ENCODE peak calls at places on chromosomes 3 and 15, in six cellular contexts. P is IMR-90, S is GM20000, Q is mammary epithelial cell, H is HFF-Myc, Y is uterus. D is an unnamed sample.

GRCh38 chr3:55167586-55168317 is 239.9 kb upstream of the LRTM1 start:
- DNase-seq in Y (no peak), P (peak; percentile 96), H (peak; percentile 76), S (no peak), Q (peak; percentile 16), D (no peak)

GRCh38 chr3:16064660-16065414 is 109.6 kb upstream of the GALNT15 start:
- DNase-seq in H (peak; percentile 84), P (peak; percentile 97), S (no peak), Q (peak; percentile 60), Y (peak; percentile 80), D (no peak)

GRCh38 chr3:141955163-141955562 is 78.7 kb downstream of the ATP1B3 start:
- DNase-seq in P (peak; percentile 37), Q (no peak), S (no peak), Y (no peak), H (no peak), D (no peak)

GRCh38 chr3:192571197-192571791 is 156.0 kb downstream of the FGF12 start:
- DNase-seq in S (no peak), P (peak; percentile 32), Y (peak; percentile 69), Q (peak; percentile 48), H (peak; percentile 17), D (no peak)

GRCh38 chr15:51982013-51982769 is 10.6 kb upstream of the LEO1 start:
- DNase-seq in P (peak; percentile 82), H (peak; percentile 67), Q (peak; percentile 76), S (peak; percentile 68), Y (no peak), D (peak; percentile 78)

GRCh38 chr15:101175396-101175795 is 76.5 kb downstream of the CHSY1 start:
- DNase-seq in P (no peak), S (no peak), H (no peak), Y (no peak), Q (no peak), D (no peak)

GRCh38 chr15:57485869-57486268 is 105.8 kb upstream of the MYZAP start:
- DNase-seq in H (no peak), P (peak; percentile 83), Q (peak; percentile 94), S (no peak), Y (no peak), D (no peak)

GRCh38 chr3:152160350-152161011 is 108.2 kb upstream of the MBNL1 start:
- DNase-seq in P (no peak), Y (no peak), Q (no peak), H (no peak), S (no peak), D (no peak)

GRCh38 chr3:150150633-150151032 is 179.9 kb upstream of the PFN2 start:
- DNase-seq in H (no peak), Q (no peak), Y (no peak), S (no peak), P (peak; percentile 47), D (no peak)

GRCh38 chr15:31328999-31329639 is 2.5 kb downstream of the KLF13 start:
- DNase-seq in Y (no peak), S (peak; percentile 62), H (no peak), P (no peak), Q (peak; percentile 39), D (peak; percentile 59)

GRCh38 chr3:184505053-184505452 is 56.5 kb upstream of the EPHB3 start:
- DNase-seq in H (peak; percentile 60), Q (no peak), S (no peak), P (no peak), Y (no peak), D (no peak)

GRCh38 chr3:133991637-133992036 is 38.1 kb downstream of the SLCO2A1 start:
- DNase-seq in Q (peak; percentile 12), P (no peak), H (no peak), S (no peak), Y (no peak), D (no peak)

GRCh38 chr15:59199775-59200465 is 6.7 kb upstream of the LDHAL6B start:
- DNase-seq in P (peak; percentile 85), S (no peak), Y (no peak), Q (peak; percentile 65), H (peak; percentile 51), D (no peak)

GRCh38 chr15:92655178-92655995 is at the start of gene FAM174B:
- DNase-seq in Q (no peak), H (no peak), P (no peak), Y (no peak), S (peak; percentile 83), D (peak; percentile 76)

GRCh38 chr15:34128898-34129297 is 27.0 kb downstream of the PGBD4 start:
- DNase-seq in Q (no peak), H (no peak), P (no peak), Y (no peak), S (no peak), D (no peak)

GRCh38 chr3:180063783-180064182 is 27.0 kb upstream of the PEX5L start:
- DNase-seq in Y (no peak), H (no peak), S (no peak), Q (no peak), P (no peak), D (no peak)

GRCh38 chr3:76497636-76498035 is 542.3 kb upstream of the ROBO2 start:
- DNase-seq in P (peak; percentile 47), H (no peak), Y (no peak), S (no peak), Q (no peak), D (no peak)

GRCh38 chr15:59548501-59549230 is 62.9 kb upstream of the GCNT3 start:
- DNase-seq in P (no peak), Y (no peak), Q (no peak), H (no peak), S (no peak), D (no peak)

GRCh38 chr15:68315495-68316007 is 38.0 kb downstream of the FEM1B start:
- DNase-seq in Y (peak; percentile 16), S (no peak), H (no peak), Q (no peak), P (peak; percentile 12), D (no peak)

GRCh38 chr3:127365383-127365782 is 77.5 kb upstream of the PRR20G start:
- DNase-seq in P (no peak), Q (peak; percentile 15), H (no peak), Y (no peak), S (no peak), D (no peak)

GRCh38 chr3:127368186-127369032 is 80.6 kb upstream of the PRR20G start:
- DNase-seq in S (no peak), P (no peak), Q (no peak), Y (no peak), H (no peak), D (no peak)

GRCh38 chr3:127369356-127369935 is 81.6 kb upstream of the PRR20G start:
- DNase-seq in S (no peak), P (no peak), H (no peak), Q (no peak), Y (no peak), D (no peak)

GRCh38 chr3:127367593-127367992 is 79.7 kb upstream of the PRR20G start:
- DNase-seq in S (no peak), H (no peak), Q (no peak), Y (no peak), P (no peak), D (no peak)

GRCh38 chr3:127366383-127366782 is 78.5 kb upstream of the PRR20G start:
- DNase-seq in S (no peak), Y (no peak), H (no peak), P (no peak), Q (no peak), D (no peak)
- TF ChIP-seq CTCF in S (no peak), Y (no peak), H (peak; percentile 35), P (peak; percentile 7), Q (no peak), D (no peak)

DNA sequence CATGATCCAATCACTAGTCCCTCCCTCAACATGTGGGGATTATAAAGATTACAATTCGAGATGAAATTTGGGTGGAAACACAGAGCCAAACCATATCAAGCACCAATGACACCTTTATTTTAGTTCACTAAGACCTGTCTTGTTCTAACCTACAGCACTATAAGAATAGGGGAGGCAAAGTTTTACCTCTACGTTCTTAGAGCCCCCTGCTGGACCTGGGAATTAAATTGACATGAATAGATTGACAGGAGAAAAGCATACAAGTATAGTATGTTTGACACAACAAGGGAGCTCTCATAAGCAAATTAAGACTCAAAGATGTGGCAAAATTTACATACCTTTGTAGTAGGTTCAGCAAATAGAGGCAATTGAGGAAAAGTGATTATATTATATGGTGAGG is 974.4 kb upstream of the ALCAM start:
- DNase-seq in Y (no peak), S (no peak), H (no peak), Q (no peak), P (no peak), D (no peak)
- TF ChIP-seq CTCF in Y (no peak), S (no peak), H (no peak), Q (no peak), P (no peak), D (no peak)

GRCh38 chr15:67180514-67181191 is 73.8 kb downstream of the AAGAB start:
- DNase-seq in H (no peak), Q (no peak), P (no peak), S (no peak), Y (no peak), D (no peak)
- TF ChIP-seq CTCF in H (no peak), Q (peak; percentile 2), P (peak; percentile 9), S (no peak), Y (no peak), D (no peak)

GRCh38 chr15:70098170-70098460 is 398 bp upstream of the TLE3 start:
- DNase-seq in Y (no peak), P (no peak), S (no peak), H (no peak), Q (no peak), D (no peak)
- TF ChIP-seq CTCF in Y (no peak), P (no peak), S (no peak), H (no peak), Q (no peak), D (no peak)

D was measured in GM13976.